ENCODE peak calls at places on chromosomes 7 and 10, in eight cellular contexts. H, R, X, D, Q, L, G and F are unnamed samples.

GRCh38 chr7:40709077-40709964 is 574.5 kb downstream of the SUGCT start:
- DNase-seq in G (no peak), X (no peak), Q (no peak), L (no peak), D (no peak), H (no peak), R (no peak), F (no peak)

GRCh38 chr10:3395041-3395440 is 222.5 kb upstream of the PITRM1 start:
- DNase-seq in H (no peak), Q (no peak), G (no peak), L (no peak), R (no peak), X (no peak), D (no peak), F (no peak)

GRCh38 chr7:70681847-70682350 is 450.0 kb upstream of the GALNT17 start:
- DNase-seq in H (no peak), Q (no peak), D (no peak), G (peak), R (no peak), X (peak), L (no peak), F (no peak)

GRCh38 chr7:69358163-69358821 is 240.0 kb upstream of the AUTS2 start:
- DNase-seq in H (no peak), Q (no peak), D (no peak), G (no peak), R (peak), L (no peak), X (no peak), F (no peak)

GRCh38 chr10:28248092-28248491 is 54.8 kb downstream of the MPP7 start:
- DNase-seq in G (no peak), R (no peak), Q (no peak), H (no peak), X (no peak), D (peak), L (no peak), F (no peak)

GRCh38 chr10:101060951-101061813 is 607 bp upstream of the KAZALD1 start:
- DNase-seq in H (peak), R (peak), L (peak), G (peak), D (peak), Q (peak), X (peak), F (peak)

GRCh38 chr10:21720090-21720489 is 186.1 kb downstream of the MLLT10 start:
- DNase-seq in X (peak), R (peak), H (no peak), G (no peak), L (no peak), D (no peak), Q (no peak), F (no peak)

GRCh38 chr7:2710256-2710655 is 22.3 kb downstream of the AMZ1 start:
- DNase-seq in G (no peak), X (peak), H (no peak), D (no peak), R (no peak), Q (peak), L (no peak), F (no peak)

GRCh38 chr10:7956508-7956907 is 98.0 kb upstream of the GATA3 start:
- DNase-seq in L (no peak), D (no peak), H (peak), Q (no peak), X (peak), G (peak), R (no peak), F (no peak)

GRCh38 chr7:45670717-45671116 is 96.5 kb downstream of the ADCY1 start:
- DNase-seq in R (no peak), X (no peak), H (no peak), D (peak), G (no peak), L (no peak), Q (no peak), F (no peak)

GRCh38 chr7:142401951-142402350 is 144.1 kb upstream of the PRSS58 start:
- DNase-seq in X (no peak), L (no peak), Q (no peak), H (no peak), D (no peak), R (no peak), G (no peak), F (no peak)

GRCh38 chr7:16813232-16813616 is 8.4 kb upstream of the AGR2 start:
- DNase-seq in G (no peak), X (no peak), Q (no peak), D (peak), R (no peak), L (no peak), H (no peak), F (no peak)

GRCh38 chr10:123809632-123810031 is 82.0 kb downstream of the CPXM2 start:
- DNase-seq in L (no peak), Q (no peak), G (no peak), R (no peak), H (no peak), D (no peak), X (no peak), F (no peak)

GRCh38 chr10:3889961-3890522 is 105.0 kb upstream of the KLF6 start:
- DNase-seq in X (no peak), H (peak), G (no peak), D (no peak), Q (no peak), R (no peak), L (no peak), F (no peak)